ENCODE peak calls at places on chromosomes 5 and 9, in ten cellular contexts. Z is esophagus squamous epithelium; X is mesenchymal stem cell; F is sigmoid colon; S is mucosa of descending colon; K is PC-9; M is BE2C; P is PC-3; N is CD4-positive, CD25-positive, alpha-beta regulatory T cell; B is A673. L is an unnamed sample.
A peak's percentile ranks its signal among the peaks of the same experiment; 100 is the strongest.

GRCh38 chr5:143683459-143683858 is 128.5 kb upstream of the HMHB1 start:
- DNase-seq in Z (no peak), X (no peak), F (no peak), S (no peak), K (no peak), M (no peak), P (peak; percentile 86), N (no peak), B (no peak), L (no peak)

GRCh38 chr9:134333234-134333873 is 7.1 kb downstream of the RXRA start:
- DNase-seq in Z (no peak), X (no peak), F (no peak), S (peak; percentile 90), K (no peak), M (peak; percentile 92), P (no peak), N (no peak), B (no peak), L (peak; percentile 80)

GRCh38 chr5:145854651-145855258 is 18.1 kb downstream of the GRXCR2 start:
- DNase-seq in Z (no peak), X (peak; percentile 81), F (no peak), S (peak; percentile 82), K (peak; percentile 58), M (no peak), P (peak; percentile 83), N (no peak), B (peak; percentile 67), L (no peak)

GRCh38 chr5:143229426-143229895 is 174.0 kb downstream of the NR3C1 start:
- DNase-seq in Z (no peak), X (no peak), F (peak; percentile 38), S (no peak), K (no peak), M (no peak), P (no peak), N (peak; percentile 12), B (no peak), L (no peak)

GRCh38 chr5:107072440-107072839 is 598.3 kb downstream of the EFNA5 start:
- DNase-seq in Z (no peak), X (peak; percentile 76), F (no peak), S (no peak), K (no peak), M (no peak), P (no peak), N (no peak), B (no peak), L (no peak)

GRCh38 chr5:160169326-160169725 is 50.1 kb upstream of the PWWP2A start:
- DNase-seq in Z (no peak), X (peak; percentile 92), F (no peak), S (no peak), K (no peak), M (no peak), P (no peak), N (no peak), B (peak; percentile 60), L (no peak)

GRCh38 chr5:181242031-181242451 is 1.7 kb downstream of the RACK1 start:
- DNase-seq in Z (no peak), X (no peak), F (peak; percentile 60), S (no peak), K (no peak), M (no peak), P (no peak), N (no peak), B (no peak), L (no peak)

GRCh38 chr9:78273761-78274160 is 23.2 kb upstream of the PSAT1 start:
- DNase-seq in Z (no peak), X (peak; percentile 29), F (no peak), S (no peak), K (no peak), M (no peak), P (no peak), N (no peak), B (no peak), L (no peak)

GRCh38 chr5:127294829-127295228 is 4.2 kb downstream of the MEGF10 start:
- DNase-seq in Z (no peak), X (no peak), F (no peak), S (no peak), K (no peak), M (no peak), P (no peak), N (no peak), B (no peak), L (no peak)

GRCh38 chr5:178533136-178533535 is 57.1 kb downstream of the COL23A1 start:
- DNase-seq in Z (no peak), X (no peak), F (no peak), S (no peak), K (no peak), M (no peak), P (no peak), N (no peak), B (no peak), L (no peak)

DNA sequence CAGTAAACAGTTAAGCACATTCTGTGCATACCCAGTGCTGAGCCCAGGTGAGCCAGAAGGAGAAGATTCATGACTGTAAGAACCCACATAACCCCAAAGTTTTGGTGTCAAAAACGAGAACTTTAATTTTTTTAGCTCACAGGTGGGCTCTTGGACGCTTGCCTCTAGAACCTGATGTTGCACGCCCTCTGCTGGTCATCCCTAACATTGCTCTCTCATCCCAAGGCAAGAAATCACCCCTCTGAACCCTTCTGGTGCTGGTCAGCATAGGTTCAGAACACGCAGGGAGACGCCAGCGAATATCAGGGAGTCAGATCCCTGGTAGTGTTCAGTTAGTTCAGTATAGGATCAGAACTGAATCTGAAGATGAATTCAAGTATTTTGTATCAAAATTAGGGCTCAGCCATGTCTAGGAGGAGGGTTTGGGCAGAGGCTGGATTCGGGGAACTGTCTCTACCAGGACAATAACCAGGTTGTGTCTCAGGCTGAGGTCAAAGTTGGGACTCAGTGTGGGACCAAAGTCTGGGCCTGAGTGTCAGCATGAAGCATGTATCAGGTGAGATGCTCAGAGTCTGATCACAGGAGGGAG is 4.1 kb upstream of the DNAJB5 start:
- DNase-seq in Z (no peak), X (peak; percentile 73), F (no peak), S (peak; percentile 80), K (peak; percentile 37), M (peak; percentile 68), P (peak; percentile 65), N (peak; percentile 26), B (peak; percentile 62), L (no peak)
- H3K4me1 ChIP-seq in Z (peaks cover 3% of the 10 kb centered on the region), X (peaks cover 19% of the 10 kb centered on the region), F (peaks cover 8% of the 10 kb centered on the region), S (peaks cover 3% of the 10 kb centered on the region), K (no peaks in the 10 kb centered on the region), M (peaks cover 23% of the 10 kb centered on the region), P (no peaks in the 10 kb centered on the region), N (peaks cover 48% of the 10 kb centered on the region), B (peaks cover 30% of the 10 kb centered on the region), L (peaks cover 47% of the 10 kb centered on the region)

DNA sequence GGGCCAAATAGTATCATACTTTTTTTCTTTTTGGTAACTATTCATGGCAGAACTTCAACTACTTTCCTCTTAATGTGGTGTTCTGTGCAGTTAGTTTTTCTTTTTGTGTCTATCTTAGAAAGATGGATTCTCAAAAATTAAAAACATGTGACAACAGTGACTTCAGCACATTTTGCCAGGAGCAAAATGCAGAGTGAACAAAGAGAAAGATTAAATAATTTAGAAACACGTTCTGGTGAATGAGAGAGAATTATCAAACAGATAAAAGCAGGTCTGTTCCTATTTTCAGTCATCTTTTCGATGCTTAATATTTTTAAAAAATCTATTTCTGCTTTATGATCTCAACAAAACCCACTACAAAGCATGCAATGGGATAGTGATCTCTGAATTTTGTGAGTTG is 341.0 kb downstream of the ARL15 start:
- DNase-seq in Z (no peak), X (no peak), F (no peak), S (no peak), K (no peak), M (no peak), P (no peak), N (no peak), B (no peak), L (no peak)
- H3K4me1 ChIP-seq in Z (no peaks in the 10 kb centered on the region), X (no peaks in the 10 kb centered on the region), F (no peaks in the 10 kb centered on the region), S (no peaks in the 10 kb centered on the region), K (no peaks in the 10 kb centered on the region), M (no peaks in the 10 kb centered on the region), P (no peaks in the 10 kb centered on the region), N (no peaks in the 10 kb centered on the region), B (no peaks in the 10 kb centered on the region), L (no peaks in the 10 kb centered on the region)

GRCh38 chr9:110072597-110073355 is 135.2 kb downstream of the C9orf152 start:
- DNase-seq in Z (no peak), X (no peak), F (no peak), S (no peak), K (no peak), M (no peak), P (no peak), N (no peak), B (no peak), L (no peak)
- H3K4me1 ChIP-seq in Z (no peaks in the 10 kb centered on the region), X (peaks cover 9% of the 10 kb centered on the region), F (peaks cover 10% of the 10 kb centered on the region), S (no peaks in the 10 kb centered on the region), K (peaks cover under 1% of the 10 kb centered on the region), M (no peaks in the 10 kb centered on the region), P (peaks cover 32% of the 10 kb centered on the region), N (peaks cover 2% of the 10 kb centered on the region), B (no peaks in the 10 kb centered on the region), L (peaks cover 48% of the 10 kb centered on the region)

DNA sequence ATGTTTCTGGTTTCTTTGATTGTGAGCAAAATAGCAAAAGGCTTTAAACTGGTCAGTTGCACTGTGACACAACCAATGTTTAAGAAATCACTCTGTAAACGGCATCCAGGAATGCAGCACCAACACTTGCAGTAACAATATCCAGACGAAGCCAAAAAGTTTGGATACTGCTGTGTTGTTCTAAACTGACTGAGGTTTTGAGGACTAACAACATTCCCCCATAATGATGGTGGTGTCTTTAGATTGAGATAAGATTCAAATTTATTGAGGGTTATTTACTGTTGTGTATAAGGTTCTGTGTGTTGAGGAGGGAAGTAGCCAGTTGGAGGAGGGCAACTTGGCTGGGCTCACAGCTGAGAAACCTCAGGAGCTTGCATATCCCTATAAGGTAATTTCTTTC is 353.6 kb downstream of the BNC2 start:
- DNase-seq in Z (no peak), X (peak; percentile 69), F (no peak), S (no peak), K (no peak), M (no peak), P (no peak), N (no peak), B (no peak), L (no peak)
- H3K4me1 ChIP-seq in Z (no peaks in the 10 kb centered on the region), X (peaks cover 5% of the 10 kb centered on the region), F (peaks cover 44% of the 10 kb centered on the region), S (no peaks in the 10 kb centered on the region), K (no peaks in the 10 kb centered on the region), M (peaks cover 4% of the 10 kb centered on the region), P (peaks cover 19% of the 10 kb centered on the region), N (no peaks in the 10 kb centered on the region), B (no peaks in the 10 kb centered on the region), L (peaks cover 4% of the 10 kb centered on the region)

L was measured in left lung.